ENCODE peak calls at places on chromosome 20, in seven cellular contexts. One of them, this sample, is unnamed.

GRCh38 chr20:36460648-36461599 is 80.4 kb upstream of the MYL9 start:
- DNase-seq in HepG2: peak
- DNase-seq in GM12878: peak
- DNase-seq in K562: peak
- DNase-seq in SK-N-SH: peak
- DNase-seq in H1: peak
- DNase-seq in GM12892: peak
- DNase-seq in this sample: peak

GRCh38 chr20:5933802-5934436 is 16.4 kb downstream of the TRMT6 start:
- DNase-seq in GM12892: no peak
- DNase-seq in K562: no peak
- DNase-seq in HepG2: peak
- DNase-seq in GM12878: peak
- DNase-seq in H1: no peak
- DNase-seq in SK-N-SH: peak
- DNase-seq in this sample: peak

GRCh38 chr20:30611239-30611984 is 646.1 kb upstream of the DEFB115 start:
- DNase-seq in HepG2: no peak
- DNase-seq in H1: no peak
- DNase-seq in GM12892: no peak
- DNase-seq in K562: no peak
- DNase-seq in GM12878: no peak
- DNase-seq in SK-N-SH: no peak
- DNase-seq in this sample: no peak

GRCh38 chr20:55533601-55534000 is 471.7 kb downstream of the CBLN4 start:
- DNase-seq in GM12892: no peak
- DNase-seq in K562: no peak
- DNase-seq in GM12878: no peak
- DNase-seq in H1: no peak
- DNase-seq in SK-N-SH: no peak
- DNase-seq in HepG2: no peak
- DNase-seq in this sample: no peak

GRCh38 chr20:45044084-45044573 is 56.8 kb downstream of the KCNS1 start:
- DNase-seq in SK-N-SH: peak
- DNase-seq in K562: peak
- DNase-seq in H1: peak
- DNase-seq in HepG2: peak
- DNase-seq in GM12892: no peak
- DNase-seq in GM12878: no peak
- DNase-seq in this sample: no peak

GRCh38 chr20:19074828-19075516 is 137.5 kb upstream of the SLC24A3 start:
- DNase-seq in H1: no peak
- DNase-seq in SK-N-SH: no peak
- DNase-seq in K562: no peak
- DNase-seq in GM12892: peak
- DNase-seq in HepG2: no peak
- DNase-seq in GM12878: peak
- DNase-seq in this sample: no peak

GRCh38 chr20:17571153-17571527 is 1.3 kb downstream of the DSTN start:
- DNase-seq in GM12878: no peak
- DNase-seq in SK-N-SH: no peak
- DNase-seq in H1: no peak
- DNase-seq in K562: no peak
- DNase-seq in GM12892: no peak
- DNase-seq in HepG2: no peak
- DNase-seq in this sample: peak

GRCh38 chr20:18728165-18728866 is 85.3 kb upstream of the SCP2D1 start:
- DNase-seq in K562: no peak
- DNase-seq in SK-N-SH: no peak
- DNase-seq in GM12892: no peak
- DNase-seq in HepG2: peak
- DNase-seq in GM12878: peak
- DNase-seq in H1: no peak
- DNase-seq in this sample: peak

GRCh38 chr20:3128585-3128984 is 31.1 kb downstream of the FASTKD5 start:
- DNase-seq in HepG2: no peak
- DNase-seq in SK-N-SH: no peak
- DNase-seq in GM12892: no peak
- DNase-seq in H1: no peak
- DNase-seq in K562: no peak
- DNase-seq in GM12878: no peak
- DNase-seq in this sample: no peak

GRCh38 chr20:34365765-34366213 is 2.7 kb downstream of the ITCH start:
- DNase-seq in SK-N-SH: no peak
- DNase-seq in HepG2: no peak
- DNase-seq in H1: no peak
- DNase-seq in K562: no peak
- DNase-seq in GM12878: peak
- DNase-seq in GM12892: peak
- DNase-seq in this sample: peak

GRCh38 chr20:18266282-18266681 is 22.0 kb upstream of the ZNF133 start:
- DNase-seq in H1: no peak
- DNase-seq in HepG2: no peak
- DNase-seq in K562: no peak
- DNase-seq in GM12878: no peak
- DNase-seq in GM12892: no peak
- DNase-seq in SK-N-SH: no peak
- DNase-seq in this sample: no peak

GRCh38 chr20:57870597-57871236 is 160.9 kb upstream of the PMEPA1 start:
- DNase-seq in K562: no peak
- DNase-seq in HepG2: no peak
- DNase-seq in SK-N-SH: no peak
- DNase-seq in GM12878: no peak
- DNase-seq in GM12892: no peak
- DNase-seq in H1: no peak
- DNase-seq in this sample: no peak

GRCh38 chr20:36218380-36219064 is 17.8 kb upstream of the AAR2 start:
- DNase-seq in SK-N-SH: no peak
- DNase-seq in GM12878: no peak
- DNase-seq in HepG2: no peak
- DNase-seq in GM12892: no peak
- DNase-seq in H1: no peak
- DNase-seq in K562: no peak
- DNase-seq in this sample: no peak

GRCh38 chr20:61601361-61601760 is 349.3 kb downstream of the CDH4 start:
- DNase-seq in H1: no peak
- DNase-seq in GM12892: no peak
- DNase-seq in K562: no peak
- DNase-seq in HepG2: no peak
- DNase-seq in SK-N-SH: no peak
- DNase-seq in GM12878: no peak
- DNase-seq in this sample: no peak

GRCh38 chr20:30595698-30596097 is 661.8 kb upstream of the DEFB115 start:
- DNase-seq in GM12878: no peak
- DNase-seq in H1: no peak
- DNase-seq in HepG2: no peak
- DNase-seq in SK-N-SH: no peak
- DNase-seq in K562: no peak
- DNase-seq in GM12892: no peak
- DNase-seq in this sample: no peak

GRCh38 chr20:3681931-3682820 is at the start of gene ADAM33:
- DNase-seq in K562: peak
- DNase-seq in HepG2: no peak
- DNase-seq in SK-N-SH: peak
- DNase-seq in H1: no peak
- DNase-seq in GM12878: no peak
- DNase-seq in GM12892: no peak
- DNase-seq in this sample: no peak

GRCh38 chr20:46872315-46873211 is 22.1 kb upstream of the EYA2 start:
- DNase-seq in SK-N-SH: peak
- DNase-seq in GM12892: no peak
- DNase-seq in K562: peak
- DNase-seq in H1: no peak
- DNase-seq in HepG2: no peak
- DNase-seq in GM12878: no peak
- DNase-seq in this sample: no peak

GRCh38 chr20:20304942-20305341 is 63.0 kb upstream of the INSM1 start:
- DNase-seq in GM12892: no peak
- DNase-seq in HepG2: no peak
- DNase-seq in H1: no peak
- DNase-seq in GM12878: no peak
- DNase-seq in SK-N-SH: no peak
- DNase-seq in K562: no peak
- DNase-seq in this sample: no peak

GRCh38 chr20:17083738-17084137 is 143.1 kb upstream of the PCSK2 start:
- DNase-seq in SK-N-SH: no peak
- DNase-seq in H1: no peak
- DNase-seq in HepG2: peak
- DNase-seq in K562: no peak
- DNase-seq in GM12878: no peak
- DNase-seq in GM12892: no peak
- DNase-seq in this sample: no peak

GRCh38 chr20:5844063-5844681 is 94.0 kb downstream of the SHLD1 start:
- DNase-seq in K562: no peak
- DNase-seq in H1: no peak
- DNase-seq in HepG2: peak
- DNase-seq in GM12892: peak
- DNase-seq in GM12878: peak
- DNase-seq in SK-N-SH: no peak
- DNase-seq in this sample: peak

GRCh38 chr20:26167499-26167898 is 470.8 kb upstream of the ZNF337 start:
- DNase-seq in HepG2: no peak
- DNase-seq in SK-N-SH: no peak
- DNase-seq in H1: no peak
- DNase-seq in K562: no peak
- DNase-seq in GM12878: no peak
- DNase-seq in GM12892: no peak
- DNase-seq in this sample: no peak

GRCh38 chr20:33732166-33732970 is 572 bp downstream of the ZNF341 start:
- DNase-seq in H1: no peak
- DNase-seq in HepG2: peak
- DNase-seq in K562: peak
- DNase-seq in GM12878: peak
- DNase-seq in GM12892: peak
- DNase-seq in SK-N-SH: no peak
- DNase-seq in this sample: peak

GRCh38 chr20:61297981-61298380 is 45.9 kb downstream of the CDH4 start:
- DNase-seq in GM12878: no peak
- DNase-seq in K562: no peak
- DNase-seq in HepG2: no peak
- DNase-seq in H1: no peak
- DNase-seq in GM12892: no peak
- DNase-seq in SK-N-SH: no peak
- DNase-seq in this sample: no peak

GRCh38 chr20:46145646-46146045 is 27.5 kb downstream of the CD40 start:
- DNase-seq in GM12878: no peak
- DNase-seq in H1: no peak
- DNase-seq in SK-N-SH: no peak
- DNase-seq in HepG2: no peak
- DNase-seq in GM12892: no peak
- DNase-seq in K562: no peak
- DNase-seq in this sample: no peak

GRCh38 chr20:23148721-23149570 is 62.8 kb upstream of the CD93 start:
- DNase-seq in H1: no peak
- DNase-seq in HepG2: no peak
- DNase-seq in GM12878: no peak
- DNase-seq in K562: peak
- DNase-seq in GM12892: no peak
- DNase-seq in SK-N-SH: no peak
- DNase-seq in this sample: no peak

GRCh38 chr20:25055711-25056492 is 2.0 kb downstream of the ACSS1 start:
- DNase-seq in GM12892: no peak
- DNase-seq in SK-N-SH: no peak
- DNase-seq in GM12878: no peak
- DNase-seq in K562: peak
- DNase-seq in HepG2: no peak
- DNase-seq in H1: no peak
- DNase-seq in this sample: no peak

GRCh38 chr20:31690124-31690666 is 32.5 kb downstream of the BCL2L1 start:
- DNase-seq in SK-N-SH: no peak
- DNase-seq in HepG2: no peak
- DNase-seq in K562: no peak
- DNase-seq in GM12892: no peak
- DNase-seq in H1: no peak
- DNase-seq in GM12878: no peak
- DNase-seq in this sample: no peak

GRCh38 chr20:47878601-47879004 is 93.3 kb upstream of the SULF2 start:
- DNase-seq in HepG2: no peak
- DNase-seq in SK-N-SH: no peak
- DNase-seq in GM12892: no peak
- DNase-seq in H1: no peak
- DNase-seq in GM12878: no peak
- DNase-seq in K562: no peak
- DNase-seq in this sample: no peak
- TF ChIP-seq TAF1 in HepG2: no peak
- TF ChIP-seq TAF1 in SK-N-SH: no peak
- TF ChIP-seq TAF1 in GM12892: no peak
- TF ChIP-seq TAF1 in H1: no peak
- TF ChIP-seq TAF1 in GM12878: no peak
- TF ChIP-seq TAF1 in K562: no peak
- TF ChIP-seq TAF1 in this sample: no peak

DNA sequence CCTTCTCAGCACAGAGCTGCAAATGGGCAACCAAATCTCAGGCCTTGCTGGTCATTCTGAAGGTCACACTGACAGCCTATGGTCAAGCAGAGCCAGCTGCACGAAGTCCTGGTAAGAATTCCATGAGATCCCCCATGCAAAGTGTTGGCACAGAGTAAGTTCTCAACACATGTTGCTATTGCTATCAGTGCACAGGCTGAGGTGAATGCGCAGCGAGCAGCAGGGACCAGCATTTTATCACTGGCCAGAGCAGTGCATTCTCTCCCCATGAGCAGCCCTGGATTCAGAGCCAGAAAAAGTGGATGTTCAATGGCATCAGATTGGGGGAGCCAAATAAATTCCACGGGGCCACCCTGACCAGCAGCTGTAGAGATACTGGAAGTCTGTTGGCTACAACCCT is 44.1 kb upstream of the TOP1 start:
- DNase-seq in GM12892: no peak
- DNase-seq in GM12878: no peak
- DNase-seq in K562: no peak
- DNase-seq in H1: no peak
- DNase-seq in HepG2: no peak
- DNase-seq in SK-N-SH: no peak
- DNase-seq in this sample: no peak
- TF ChIP-seq TAF1 in GM12892: no peak
- TF ChIP-seq TAF1 in GM12878: no peak
- TF ChIP-seq TAF1 in K562: no peak
- TF ChIP-seq TAF1 in H1: no peak
- TF ChIP-seq TAF1 in HepG2: no peak
- TF ChIP-seq TAF1 in SK-N-SH: no peak
- TF ChIP-seq TAF1 in this sample: no peak

GRCh38 chr20:63322146-63322922 is 29.3 kb downstream of the COL20A1 start:
- DNase-seq in K562: peak
- DNase-seq in SK-N-SH: no peak
- DNase-seq in GM12878: no peak
- DNase-seq in HepG2: no peak
- DNase-seq in GM12892: no peak
- DNase-seq in H1: no peak
- DNase-seq in this sample: no peak
- TF ChIP-seq TAF1 in K562: no peak
- TF ChIP-seq TAF1 in SK-N-SH: no peak
- TF ChIP-seq TAF1 in GM12878: no peak
- TF ChIP-seq TAF1 in HepG2: no peak
- TF ChIP-seq TAF1 in GM12892: no peak
- TF ChIP-seq TAF1 in H1: no peak
- TF ChIP-seq TAF1 in this sample: no peak

DNA sequence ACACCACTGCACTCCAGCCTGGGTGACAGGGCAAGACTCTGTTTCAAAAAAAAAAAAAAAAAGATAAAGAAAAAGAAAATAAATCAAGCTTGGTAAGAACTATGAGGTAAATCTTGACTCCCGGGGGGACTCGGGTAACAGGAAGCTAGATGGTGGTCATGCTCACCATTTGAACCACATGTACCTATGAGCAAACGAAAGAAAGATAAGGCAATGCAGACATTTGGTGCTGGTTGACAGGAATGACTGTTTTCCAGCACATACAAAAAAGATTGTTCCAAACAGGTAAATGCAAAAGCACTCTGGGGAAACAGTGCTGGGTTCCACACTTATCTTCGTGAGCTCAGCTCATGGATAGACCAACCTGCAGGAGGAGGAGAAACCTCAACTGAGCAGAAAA is 22.8 kb upstream of the PTPN1 start:
- DNase-seq in K562: no peak
- DNase-seq in SK-N-SH: no peak
- DNase-seq in GM12878: no peak
- DNase-seq in GM12892: no peak
- DNase-seq in H1: no peak
- DNase-seq in HepG2: no peak
- DNase-seq in this sample: no peak
- TF ChIP-seq TAF1 in K562: no peak
- TF ChIP-seq TAF1 in SK-N-SH: no peak
- TF ChIP-seq TAF1 in GM12878: no peak
- TF ChIP-seq TAF1 in GM12892: no peak
- TF ChIP-seq TAF1 in H1: no peak
- TF ChIP-seq TAF1 in HepG2: no peak
- TF ChIP-seq TAF1 in this sample: no peak

This sample was measured in GM12891.